ENCODE peak calls at places on chromosomes 5 and 9, in ten cellular contexts. One of them, this sample, is unnamed.
A peak's percentile ranks its signal among the peaks of the same experiment; 100 is the strongest.

GRCh38 chr5:176647870-176648466 is 684 bp downstream of the TSPAN17 start:
- DNase-seq in prostate gland: peak; percentile 61
- DNase-seq in lower lobe of right lung: peak; percentile 80
- DNase-seq in Peyer's patch: peak; percentile 31
- DNase-seq in A549: no peak
- DNase-seq in tibial artery: peak; percentile 48
- DNase-seq in adrenal gland: peak; percentile 79
- DNase-seq in upper lobe of right lung: peak; percentile 85
- DNase-seq in heart right ventricle: peak; percentile 56
- DNase-seq in GM23248: peak; percentile 47
- DNase-seq in this sample: peak; percentile 63

GRCh38 chr5:128038641-128039040 is 44.9 kb upstream of the SLC12A2 start:
- DNase-seq in prostate gland: no peak
- DNase-seq in lower lobe of right lung: no peak
- DNase-seq in Peyer's patch: no peak
- DNase-seq in A549: peak; percentile 3
- DNase-seq in tibial artery: no peak
- DNase-seq in adrenal gland: no peak
- DNase-seq in upper lobe of right lung: no peak
- DNase-seq in heart right ventricle: no peak
- DNase-seq in GM23248: peak; percentile 41
- DNase-seq in this sample: no peak

GRCh38 chr5:1931590-1932138 is 48.9 kb upstream of the IRX4 start:
- DNase-seq in prostate gland: peak; percentile 68
- DNase-seq in lower lobe of right lung: no peak
- DNase-seq in Peyer's patch: no peak
- DNase-seq in A549: no peak
- DNase-seq in tibial artery: no peak
- DNase-seq in adrenal gland: no peak
- DNase-seq in upper lobe of right lung: peak; percentile 64
- DNase-seq in heart right ventricle: peak; percentile 37
- DNase-seq in GM23248: no peak
- DNase-seq in this sample: peak; percentile 87

GRCh38 chr5:176337913-176338312 is 23.7 kb downstream of the KIAA1191 start:
- DNase-seq in prostate gland: no peak
- DNase-seq in lower lobe of right lung: no peak
- DNase-seq in Peyer's patch: no peak
- DNase-seq in A549: no peak
- DNase-seq in tibial artery: no peak
- DNase-seq in adrenal gland: peak; percentile 53
- DNase-seq in upper lobe of right lung: no peak
- DNase-seq in heart right ventricle: no peak
- DNase-seq in GM23248: no peak
- DNase-seq in this sample: no peak

GRCh38 chr5:24633705-24634325 is 11.0 kb downstream of the CDH10 start:
- DNase-seq in prostate gland: no peak
- DNase-seq in lower lobe of right lung: no peak
- DNase-seq in Peyer's patch: no peak
- DNase-seq in A549: peak; percentile 11
- DNase-seq in tibial artery: no peak
- DNase-seq in adrenal gland: no peak
- DNase-seq in upper lobe of right lung: no peak
- DNase-seq in heart right ventricle: no peak
- DNase-seq in GM23248: peak; percentile 56
- DNase-seq in this sample: no peak

GRCh38 chr5:14627270-14627669 is 37.2 kb upstream of the OTULIN start:
- DNase-seq in prostate gland: no peak
- DNase-seq in lower lobe of right lung: no peak
- DNase-seq in Peyer's patch: no peak
- DNase-seq in A549: no peak
- DNase-seq in tibial artery: no peak
- DNase-seq in adrenal gland: no peak
- DNase-seq in upper lobe of right lung: no peak
- DNase-seq in heart right ventricle: no peak
- DNase-seq in GM23248: no peak
- DNase-seq in this sample: no peak

GRCh38 chr5:172565455-172565854 is 75.6 kb upstream of the NEURL1B start:
- DNase-seq in prostate gland: peak; percentile 53
- DNase-seq in lower lobe of right lung: no peak
- DNase-seq in Peyer's patch: no peak
- DNase-seq in A549: no peak
- DNase-seq in tibial artery: no peak
- DNase-seq in adrenal gland: no peak
- DNase-seq in upper lobe of right lung: no peak
- DNase-seq in heart right ventricle: no peak
- DNase-seq in GM23248: no peak
- DNase-seq in this sample: no peak

GRCh38 chr5:172715931-172716682 is 54.9 kb downstream of the DUSP1 start:
- DNase-seq in prostate gland: no peak
- DNase-seq in lower lobe of right lung: no peak
- DNase-seq in Peyer's patch: no peak
- DNase-seq in A549: peak; percentile 46
- DNase-seq in tibial artery: no peak
- DNase-seq in adrenal gland: no peak
- DNase-seq in upper lobe of right lung: no peak
- DNase-seq in heart right ventricle: no peak
- DNase-seq in GM23248: peak; percentile 32
- DNase-seq in this sample: no peak

GRCh38 chr5:76615759-76616158 is 7.4 kb downstream of the F2RL2 start:
- DNase-seq in prostate gland: no peak
- DNase-seq in lower lobe of right lung: no peak
- DNase-seq in Peyer's patch: no peak
- DNase-seq in A549: no peak
- DNase-seq in tibial artery: no peak
- DNase-seq in adrenal gland: no peak
- DNase-seq in upper lobe of right lung: no peak
- DNase-seq in heart right ventricle: no peak
- DNase-seq in GM23248: no peak
- DNase-seq in this sample: peak; percentile 13

DNA sequence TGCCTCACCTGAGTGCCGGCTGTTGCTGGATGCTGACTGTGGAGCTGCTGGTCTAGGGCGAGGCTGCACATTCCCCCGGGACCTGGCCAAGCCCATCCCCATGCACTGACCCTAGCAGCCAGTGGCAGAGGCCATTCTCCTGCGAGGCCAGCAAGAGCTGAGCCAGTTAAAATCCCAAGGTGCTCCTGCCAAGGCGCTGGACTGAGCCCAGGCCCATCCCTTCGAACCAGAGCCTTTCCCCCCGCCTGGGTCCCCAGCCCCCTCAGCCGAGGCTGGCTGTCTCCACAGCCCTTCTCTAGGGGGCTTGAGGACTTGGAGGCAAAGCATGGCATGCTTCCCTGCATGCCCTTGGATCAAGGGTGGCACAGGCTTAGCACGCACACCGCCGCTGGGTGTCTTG is 1.6 kb downstream of the ADAMTSL2 start:
- DNase-seq in prostate gland: no peak
- DNase-seq in lower lobe of right lung: no peak
- DNase-seq in Peyer's patch: no peak
- DNase-seq in A549: no peak
- DNase-seq in tibial artery: no peak
- DNase-seq in adrenal gland: no peak
- DNase-seq in upper lobe of right lung: no peak
- DNase-seq in heart right ventricle: no peak
- DNase-seq in GM23248: no peak
- DNase-seq in this sample: no peak
- H3K4me3 ChIP-seq in prostate gland: no peak overlapping the region
- H3K4me3 ChIP-seq in lower lobe of right lung: peak overlapping the region; percentile 59
- H3K4me3 ChIP-seq in Peyer's patch: no peak overlapping the region
- H3K4me3 ChIP-seq in A549: no peak overlapping the region
- H3K4me3 ChIP-seq in tibial artery: no peak overlapping the region
- H3K4me3 ChIP-seq in adrenal gland: peak overlapping the region; percentile 45
- H3K4me3 ChIP-seq in upper lobe of right lung: peak overlapping the region; percentile 54
- H3K4me3 ChIP-seq in heart right ventricle: peak overlapping the region; percentile 54
- H3K4me3 ChIP-seq in GM23248: no peak overlapping the region
- H3K4me3 ChIP-seq in this sample: no peak overlapping the region

GRCh38 chr5:158660726-158661125 is 439.0 kb downstream of the EBF1 start:
- DNase-seq in prostate gland: no peak
- DNase-seq in lower lobe of right lung: no peak
- DNase-seq in Peyer's patch: no peak
- DNase-seq in A549: no peak
- DNase-seq in tibial artery: no peak
- DNase-seq in adrenal gland: no peak
- DNase-seq in upper lobe of right lung: no peak
- DNase-seq in heart right ventricle: no peak
- DNase-seq in GM23248: peak; percentile 86
- DNase-seq in this sample: peak; percentile 7

GRCh38 chr5:158654415-158654814 is 445.3 kb downstream of the EBF1 start:
- DNase-seq in prostate gland: no peak
- DNase-seq in lower lobe of right lung: no peak
- DNase-seq in Peyer's patch: no peak
- DNase-seq in A549: no peak
- DNase-seq in tibial artery: no peak
- DNase-seq in adrenal gland: no peak
- DNase-seq in upper lobe of right lung: no peak
- DNase-seq in heart right ventricle: no peak
- DNase-seq in GM23248: no peak
- DNase-seq in this sample: no peak

GRCh38 chr5:158658439-158659230 is 441.1 kb downstream of the EBF1 start:
- DNase-seq in prostate gland: no peak
- DNase-seq in lower lobe of right lung: no peak
- DNase-seq in Peyer's patch: no peak
- DNase-seq in A549: no peak
- DNase-seq in tibial artery: no peak
- DNase-seq in adrenal gland: no peak
- DNase-seq in upper lobe of right lung: no peak
- DNase-seq in heart right ventricle: no peak
- DNase-seq in GM23248: peak; percentile 82
- DNase-seq in this sample: peak; percentile 86
- H3K9me3 ChIP-seq in prostate gland: no peaks in the 10 kb centered on the region
- H3K9me3 ChIP-seq in lower lobe of right lung: peaks cover 10% of the 10 kb centered on the region
- H3K9me3 ChIP-seq in Peyer's patch: no peaks in the 10 kb centered on the region
- H3K9me3 ChIP-seq in A549: no peaks in the 10 kb centered on the region
- H3K9me3 ChIP-seq in tibial artery: peaks cover 17% of the 10 kb centered on the region
- H3K9me3 ChIP-seq in adrenal gland: peaks cover 9% of the 10 kb centered on the region
- H3K9me3 ChIP-seq in upper lobe of right lung: peaks cover 7% of the 10 kb centered on the region
- H3K9me3 ChIP-seq in heart right ventricle: peaks cover 39% of the 10 kb centered on the region
- H3K9me3 ChIP-seq in GM23248: no peaks in the 10 kb centered on the region
- H3K9me3 ChIP-seq in this sample: peaks cover 13% of the 10 kb centered on the region

GRCh38 chr9:69380301-69380700 is 55.3 kb downstream of the ENTREP1 start:
- DNase-seq in prostate gland: no peak
- DNase-seq in lower lobe of right lung: no peak
- DNase-seq in Peyer's patch: no peak
- DNase-seq in A549: no peak
- DNase-seq in tibial artery: no peak
- DNase-seq in adrenal gland: no peak
- DNase-seq in upper lobe of right lung: no peak
- DNase-seq in heart right ventricle: no peak
- DNase-seq in GM23248: no peak
- DNase-seq in this sample: no peak
- H3K4me3 ChIP-seq in prostate gland: no peak overlapping the region
- H3K4me3 ChIP-seq in lower lobe of right lung: no peak overlapping the region
- H3K4me3 ChIP-seq in Peyer's patch: no peak overlapping the region
- H3K4me3 ChIP-seq in A549: no peak overlapping the region
- H3K4me3 ChIP-seq in tibial artery: no peak overlapping the region
- H3K4me3 ChIP-seq in adrenal gland: no peak overlapping the region
- H3K4me3 ChIP-seq in upper lobe of right lung: no peak overlapping the region
- H3K4me3 ChIP-seq in heart right ventricle: no peak overlapping the region
- H3K4me3 ChIP-seq in GM23248: no peak overlapping the region
- H3K4me3 ChIP-seq in this sample: no peak overlapping the region

GRCh38 chr9:97849980-97850379 is 3.0 kb upstream of the FOXE1 start:
- DNase-seq in prostate gland: no peak
- DNase-seq in lower lobe of right lung: no peak
- DNase-seq in Peyer's patch: no peak
- DNase-seq in A549: no peak
- DNase-seq in tibial artery: no peak
- DNase-seq in adrenal gland: no peak
- DNase-seq in upper lobe of right lung: no peak
- DNase-seq in heart right ventricle: no peak
- DNase-seq in GM23248: no peak
- DNase-seq in this sample: no peak
- H3K9me3 ChIP-seq in prostate gland: no peaks in the 10 kb centered on the region
- H3K9me3 ChIP-seq in lower lobe of right lung: no peaks in the 10 kb centered on the region
- H3K9me3 ChIP-seq in Peyer's patch: no peaks in the 10 kb centered on the region
- H3K9me3 ChIP-seq in A549: no peaks in the 10 kb centered on the region
- H3K9me3 ChIP-seq in tibial artery: no peaks in the 10 kb centered on the region
- H3K9me3 ChIP-seq in adrenal gland: no peaks in the 10 kb centered on the region
- H3K9me3 ChIP-seq in upper lobe of right lung: no peaks in the 10 kb centered on the region
- H3K9me3 ChIP-seq in heart right ventricle: no peaks in the 10 kb centered on the region
- H3K9me3 ChIP-seq in GM23248: no peaks in the 10 kb centered on the region
- H3K9me3 ChIP-seq in this sample: no peaks in the 10 kb centered on the region

GRCh38 chr5:37552770-37553719 is 173.9 kb downstream of the WDR70 start:
- DNase-seq in prostate gland: no peak
- DNase-seq in lower lobe of right lung: no peak
- DNase-seq in Peyer's patch: no peak
- DNase-seq in A549: no peak
- DNase-seq in tibial artery: no peak
- DNase-seq in adrenal gland: no peak
- DNase-seq in upper lobe of right lung: no peak
- DNase-seq in heart right ventricle: no peak
- DNase-seq in GM23248: no peak
- DNase-seq in this sample: no peak
- H3K4me3 ChIP-seq in prostate gland: no peak overlapping the region
- H3K4me3 ChIP-seq in lower lobe of right lung: no peak overlapping the region
- H3K4me3 ChIP-seq in Peyer's patch: no peak overlapping the region
- H3K4me3 ChIP-seq in A549: no peak overlapping the region
- H3K4me3 ChIP-seq in tibial artery: no peak overlapping the region
- H3K4me3 ChIP-seq in adrenal gland: no peak overlapping the region
- H3K4me3 ChIP-seq in upper lobe of right lung: no peak overlapping the region
- H3K4me3 ChIP-seq in heart right ventricle: no peak overlapping the region
- H3K4me3 ChIP-seq in GM23248: no peak overlapping the region
- H3K4me3 ChIP-seq in this sample: no peak overlapping the region

GRCh38 chr5:179033004-179033580 is 9.5 kb downstream of the ZNF879 start:
- DNase-seq in prostate gland: no peak
- DNase-seq in lower lobe of right lung: no peak
- DNase-seq in Peyer's patch: no peak
- DNase-seq in A549: no peak
- DNase-seq in tibial artery: no peak
- DNase-seq in adrenal gland: no peak
- DNase-seq in upper lobe of right lung: no peak
- DNase-seq in heart right ventricle: no peak
- DNase-seq in GM23248: peak; percentile 1
- DNase-seq in this sample: no peak
- H3K9me3 ChIP-seq in prostate gland: peaks cover 14% of the 10 kb centered on the region
- H3K9me3 ChIP-seq in lower lobe of right lung: peaks cover 99% of the 10 kb centered on the region
- H3K9me3 ChIP-seq in Peyer's patch: no peaks in the 10 kb centered on the region
- H3K9me3 ChIP-seq in A549: peaks cover 77% of the 10 kb centered on the region
- H3K9me3 ChIP-seq in tibial artery: peaks cover 99% of the 10 kb centered on the region
- H3K9me3 ChIP-seq in adrenal gland: peaks cover 93% of the 10 kb centered on the region
- H3K9me3 ChIP-seq in upper lobe of right lung: peaks cover 89% of the 10 kb centered on the region
- H3K9me3 ChIP-seq in heart right ventricle: peaks cover 100% of the 10 kb centered on the region
- H3K9me3 ChIP-seq in GM23248: peaks cover 29% of the 10 kb centered on the region
- H3K9me3 ChIP-seq in this sample: peaks cover 90% of the 10 kb centered on the region

GRCh38 chr5:89071101-89071940 is 188.3 kb upstream of the MEF2C start:
- DNase-seq in prostate gland: no peak
- DNase-seq in lower lobe of right lung: no peak
- DNase-seq in Peyer's patch: no peak
- DNase-seq in A549: no peak
- DNase-seq in tibial artery: no peak
- DNase-seq in adrenal gland: no peak
- DNase-seq in upper lobe of right lung: no peak
- DNase-seq in heart right ventricle: no peak
- DNase-seq in GM23248: no peak
- DNase-seq in this sample: no peak
- H3K4me3 ChIP-seq in prostate gland: no peak overlapping the region
- H3K4me3 ChIP-seq in lower lobe of right lung: no peak overlapping the region
- H3K4me3 ChIP-seq in Peyer's patch: no peak overlapping the region
- H3K4me3 ChIP-seq in A549: no peak overlapping the region
- H3K4me3 ChIP-seq in tibial artery: no peak overlapping the region
- H3K4me3 ChIP-seq in adrenal gland: no peak overlapping the region
- H3K4me3 ChIP-seq in upper lobe of right lung: no peak overlapping the region
- H3K4me3 ChIP-seq in heart right ventricle: no peak overlapping the region
- H3K4me3 ChIP-seq in GM23248: no peak overlapping the region
- H3K4me3 ChIP-seq in this sample: no peak overlapping the region

This sample was measured in MG63.